ENCODE peak calls at places on chromosomes 13 and 19, in four cellular contexts. V is C1 segment of cervical spinal cord, J is aorta, P is cardiac fibroblast. E is an unnamed sample.

GRCh38 chr19:6611441-6611852 is 20.5 kb upstream of the CD70 start:
- DNase-seq in V (no peak), P (peak), J (no peak), E (no peak)

GRCh38 chr13:78241278-78241919 is 322.8 kb upstream of the EDNRB start:
- DNase-seq in J (no peak), P (peak), V (no peak), E (no peak)

GRCh38 chr13:86569119-86569518 is 769.9 kb upstream of the SLITRK6 start:
- DNase-seq in P (no peak), V (no peak), J (no peak), E (no peak)

GRCh38 chr13:81017525-81018152 is 676.7 kb upstream of the SPRY2 start:
- DNase-seq in J (no peak), P (peak), V (no peak), E (peak)

GRCh38 chr13:109152311-109152820 is 523.0 kb downstream of the MYO16 start:
- DNase-seq in J (no peak), V (no peak), P (no peak), E (no peak)

GRCh38 chr13:26964278-26965057 is 203.9 kb upstream of the GPR12 start:
- DNase-seq in J (no peak), P (peak), V (no peak), E (no peak)

GRCh38 chr13:101552797-101553196 is 100.3 kb downstream of the ITGBL1 start:
- DNase-seq in P (peak), V (no peak), J (no peak), E (no peak)

GRCh38 chr13:27481766-27482165 is 31.4 kb upstream of the MTIF3 start:
- DNase-seq in J (no peak), V (no peak), P (peak), E (no peak)

GRCh38 chr19:8304841-8305621 is 3.1 kb downstream of the CD320 start:
- DNase-seq in P (no peak), J (peak), V (no peak), E (no peak)

GRCh38 chr13:74575729-74576125 is 441.5 kb upstream of the KLF12 start:
- DNase-seq in J (peak), V (peak), P (peak), E (no peak)

GRCh38 chr19:49436381-49437017 is 4.8 kb downstream of the SLC17A7 start:
- DNase-seq in P (no peak), V (no peak), J (no peak), E (no peak)

GRCh38 chr13:46489586-46490023 is 63.4 kb upstream of the LRCH1 start:
- DNase-seq in P (peak), V (no peak), J (peak), E (peak)

GRCh38 chr19:28245937-28246336 is 967.0 kb downstream of the UQCRFS1 start:
- DNase-seq in J (no peak), P (no peak), V (no peak), E (no peak)

GRCh38 chr13:112014857-112015256 is 52.1 kb upstream of the SOX1 start:
- DNase-seq in J (no peak), V (no peak), P (no peak), E (no peak)

GRCh38 chr13:113820813-113821651 is 42.8 kb downstream of the GAS6 start:
- DNase-seq in V (peak), P (peak), J (peak), E (peak)

GRCh38 chr19:38012944-38013343 is 105.9 kb downstream of the SIPA1L3 start:
- DNase-seq in P (no peak), J (no peak), V (no peak), E (no peak)

GRCh38 chr19:55149078-55150003 is at the start of gene TNNT1:
- DNase-seq in J (no peak), V (no peak), P (no peak), E (no peak)

GRCh38 chr19:30638889-30639288 is 266.7 kb downstream of the ZNF536 start:
- DNase-seq in V (no peak), J (no peak), P (no peak), E (no peak)

GRCh38 chr19:17841810-17842662 is 5.7 kb downstream of the JAK3 start:
- DNase-seq in V (no peak), J (peak), P (peak), E (peak)

E was measured in kidney epithelial cell.